ENCODE peak calls at places on chromosomes 6 and 20, in four cellular contexts. One of them, this sample, is unnamed.

GRCh38 chr6:49264909-49265308 is 198.1 kb downstream of the MMUT start:
- DNase-seq in MM.1S: no peak
- DNase-seq in GM13976: no peak
- DNase-seq in HCT116: no peak
- DNase-seq in this sample: no peak

GRCh38 chr6:56259682-56260081 is 12.3 kb upstream of the COL21A1 start:
- DNase-seq in MM.1S: no peak
- DNase-seq in GM13976: no peak
- DNase-seq in HCT116: no peak
- DNase-seq in this sample: no peak

GRCh38 chr20:61030130-61030529 is 221.9 kb upstream of the CDH4 start:
- DNase-seq in MM.1S: no peak
- DNase-seq in GM13976: no peak
- DNase-seq in HCT116: no peak
- DNase-seq in this sample: no peak

GRCh38 chr6:119479860-119480655 is 130.5 kb upstream of the MAN1A1 start:
- DNase-seq in MM.1S: no peak
- DNase-seq in GM13976: no peak
- DNase-seq in HCT116: no peak
- DNase-seq in this sample: no peak

GRCh38 chr20:46541229-46541935 is 9.1 kb downstream of the OCSTAMP start:
- DNase-seq in MM.1S: no peak
- DNase-seq in GM13976: no peak
- DNase-seq in HCT116: no peak
- DNase-seq in this sample: no peak

GRCh38 chr6:159691963-159692287 is 1.1 kb downstream of the SOD2 start:
- DNase-seq in MM.1S: no peak
- DNase-seq in GM13976: peak; percentile 20
- DNase-seq in HCT116: no peak
- DNase-seq in this sample: no peak

GRCh38 chr20:2065111-2065510 is 36.5 kb upstream of the STK35 start:
- DNase-seq in MM.1S: no peak
- DNase-seq in GM13976: no peak
- DNase-seq in HCT116: no peak
- DNase-seq in this sample: no peak

GRCh38 chr6:101290346-101290745 is 103.2 kb upstream of the GRIK2 start:
- DNase-seq in MM.1S: no peak
- DNase-seq in GM13976: no peak
- DNase-seq in HCT116: no peak
- DNase-seq in this sample: no peak

GRCh38 chr6:3957321-3957720 is 108.1 kb downstream of the FAM50B start:
- DNase-seq in MM.1S: no peak
- DNase-seq in GM13976: no peak
- DNase-seq in HCT116: no peak
- DNase-seq in this sample: no peak

GRCh38 chr20:47062226-47062880 is 167.7 kb downstream of the EYA2 start:
- DNase-seq in MM.1S: no peak
- DNase-seq in GM13976: no peak
- DNase-seq in HCT116: no peak
- DNase-seq in this sample: no peak

GRCh38 chr6:80527552-80528052 is 421.1 kb downstream of the BCKDHB start:
- DNase-seq in MM.1S: no peak
- DNase-seq in GM13976: no peak
- DNase-seq in HCT116: no peak
- DNase-seq in this sample: no peak

GRCh38 chr6:27043244-27043643 is 204.3 kb upstream of the PRSS16 start:
- DNase-seq in MM.1S: no peak
- DNase-seq in GM13976: no peak
- DNase-seq in HCT116: no peak
- DNase-seq in this sample: peak; percentile 36

GRCh38 chr6:12543953-12544352 is 172.6 kb upstream of the PHACTR1 start:
- DNase-seq in MM.1S: no peak
- DNase-seq in GM13976: peak; percentile 27
- DNase-seq in HCT116: no peak
- DNase-seq in this sample: no peak

GRCh38 chr6:135030532-135031178 is 24.0 kb downstream of the HBS1L start:
- DNase-seq in MM.1S: no peak
- DNase-seq in GM13976: no peak
- DNase-seq in HCT116: no peak
- DNase-seq in this sample: no peak

GRCh38 chr6:5996701-5997419 is 9.9 kb downstream of the NRN1 start:
- DNase-seq in MM.1S: no peak
- DNase-seq in GM13976: peak; percentile 52
- DNase-seq in HCT116: no peak
- DNase-seq in this sample: peak; percentile 36

GRCh38 chr20:40945754-40946451 is 82.7 kb upstream of the TOP1 start:
- DNase-seq in MM.1S: no peak
- DNase-seq in GM13976: peak; percentile 64
- DNase-seq in HCT116: peak; percentile 19
- DNase-seq in this sample: peak; percentile 36

DNA sequence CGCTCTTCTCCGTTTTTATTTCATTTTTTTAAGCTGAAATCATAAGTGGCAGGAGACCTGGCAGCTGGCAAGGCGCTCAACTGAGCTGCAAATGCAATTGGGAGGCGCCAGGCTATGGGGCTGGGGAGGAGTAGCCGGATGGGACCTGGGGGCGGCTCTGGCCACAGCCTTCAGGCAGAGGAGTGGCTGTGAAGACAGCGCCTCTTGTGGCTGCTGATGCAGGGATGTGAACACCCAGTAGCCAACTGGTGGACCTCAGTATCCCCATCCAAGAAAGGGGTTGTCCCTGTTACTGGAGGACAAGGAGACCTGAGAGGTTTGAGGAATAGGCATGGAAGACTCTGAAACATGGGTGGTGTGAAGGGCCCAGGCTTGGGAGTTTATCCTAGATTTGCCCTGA is 12.6 kb downstream of the KCNK17 start:
- DNase-seq in MM.1S: no peak
- DNase-seq in GM13976: no peak
- DNase-seq in HCT116: peak; percentile 41
- DNase-seq in this sample: no peak
- TF ChIP-seq CTCF in MM.1S: peak; percentile 38
- TF ChIP-seq CTCF in GM13976: no peak
- TF ChIP-seq CTCF in HCT116: peak; percentile 86
- TF ChIP-seq CTCF in this sample: peak; percentile 17

GRCh38 chr6:160737934-160738333 is 35.9 kb downstream of the PLG start:
- DNase-seq in MM.1S: no peak
- DNase-seq in GM13976: no peak
- DNase-seq in HCT116: no peak
- DNase-seq in this sample: no peak

GRCh38 chr6:160734627-160735026 is 32.6 kb downstream of the PLG start:
- DNase-seq in MM.1S: no peak
- DNase-seq in GM13976: no peak
- DNase-seq in HCT116: no peak
- DNase-seq in this sample: no peak

GRCh38 chr6:160739955-160740354 is 37.9 kb downstream of the PLG start:
- DNase-seq in MM.1S: no peak
- DNase-seq in GM13976: no peak
- DNase-seq in HCT116: no peak
- DNase-seq in this sample: no peak

GRCh38 chr6:160733045-160733646 is 31.1 kb downstream of the PLG start:
- DNase-seq in MM.1S: peak; percentile 23
- DNase-seq in GM13976: peak; percentile 35
- DNase-seq in HCT116: peak; percentile 28
- DNase-seq in this sample: peak; percentile 34

DNA sequence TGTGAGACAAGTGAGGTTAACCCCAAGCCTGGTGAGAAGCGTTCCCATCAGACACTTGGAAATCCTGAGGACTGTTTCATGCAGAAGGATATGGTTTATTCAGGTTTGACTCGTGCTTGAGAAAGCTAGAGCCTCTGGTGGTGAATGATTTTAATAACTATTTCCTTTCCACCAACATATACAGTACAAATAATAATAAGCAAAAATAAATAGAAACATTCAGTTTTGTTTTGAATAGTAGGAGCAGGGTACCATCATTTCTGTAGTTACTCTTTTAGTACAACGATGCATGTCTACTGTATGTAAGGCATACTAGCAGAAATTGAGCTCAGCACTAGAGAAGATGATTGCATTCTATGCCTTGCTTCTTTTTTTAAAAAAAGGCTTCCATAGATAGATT is 33.5 kb downstream of the PLG start:
- DNase-seq in MM.1S: no peak
- DNase-seq in GM13976: peak; percentile 14
- DNase-seq in HCT116: no peak
- DNase-seq in this sample: peak; percentile 13
- TF ChIP-seq CTCF in MM.1S: no peak
- TF ChIP-seq CTCF in GM13976: no peak
- TF ChIP-seq CTCF in HCT116: no peak
- TF ChIP-seq CTCF in this sample: no peak

GRCh38 chr6:151762817-151763216 is 44.7 kb upstream of the ESR1 start:
- DNase-seq in MM.1S: no peak
- DNase-seq in GM13976: no peak
- DNase-seq in HCT116: no peak
- DNase-seq in this sample: no peak

GRCh38 chr6:151765444-151765886 is 42.0 kb upstream of the ESR1 start:
- DNase-seq in MM.1S: peak; percentile 57
- DNase-seq in GM13976: peak; percentile 67
- DNase-seq in HCT116: peak; percentile 64
- DNase-seq in this sample: peak; percentile 66

GRCh38 chr6:151763938-151764680 is 43.4 kb upstream of the ESR1 start:
- DNase-seq in MM.1S: peak; percentile 27
- DNase-seq in GM13976: peak; percentile 54
- DNase-seq in HCT116: peak; percentile 53
- DNase-seq in this sample: peak; percentile 49

GRCh38 chr6:151760486-151760885 is 47.0 kb upstream of the ESR1 start:
- DNase-seq in MM.1S: no peak
- DNase-seq in GM13976: no peak
- DNase-seq in HCT116: no peak
- DNase-seq in this sample: no peak

DNA sequence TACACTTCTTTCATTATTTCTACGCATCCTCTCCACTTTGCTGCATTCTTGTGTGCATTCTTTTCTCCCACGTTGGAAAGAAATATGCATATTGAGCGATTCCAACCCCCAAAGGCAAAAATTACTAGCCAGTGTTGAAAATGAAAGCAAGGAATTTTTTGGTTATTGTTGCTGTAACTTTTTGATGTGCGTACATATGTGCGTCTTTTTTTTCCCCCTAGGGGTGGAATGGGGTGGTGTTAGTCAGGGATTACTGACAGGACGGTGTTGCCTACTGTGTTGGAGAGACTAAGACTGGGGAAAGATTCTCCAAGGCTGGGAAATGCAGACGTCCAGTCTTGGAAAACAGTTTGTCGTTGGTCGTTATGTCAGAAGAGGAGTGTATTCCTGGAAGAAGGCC is 44.2 kb upstream of the ESR1 start:
- DNase-seq in MM.1S: no peak
- DNase-seq in GM13976: no peak
- DNase-seq in HCT116: no peak
- DNase-seq in this sample: no peak
- TF ChIP-seq CTCF in MM.1S: peak; percentile 3
- TF ChIP-seq CTCF in GM13976: no peak
- TF ChIP-seq CTCF in HCT116: peak; percentile 50
- TF ChIP-seq CTCF in this sample: no peak

GRCh38 chr6:68343901-68344300 is 291.2 kb upstream of the ADGRB3 start:
- DNase-seq in MM.1S: peak; percentile 58
- DNase-seq in GM13976: no peak
- DNase-seq in HCT116: no peak
- DNase-seq in this sample: peak; percentile 5
- TF ChIP-seq CTCF in MM.1S: peak; percentile 61
- TF ChIP-seq CTCF in GM13976: peak; percentile 10
- TF ChIP-seq CTCF in HCT116: peak; percentile 24
- TF ChIP-seq CTCF in this sample: peak; percentile 44

DNA sequence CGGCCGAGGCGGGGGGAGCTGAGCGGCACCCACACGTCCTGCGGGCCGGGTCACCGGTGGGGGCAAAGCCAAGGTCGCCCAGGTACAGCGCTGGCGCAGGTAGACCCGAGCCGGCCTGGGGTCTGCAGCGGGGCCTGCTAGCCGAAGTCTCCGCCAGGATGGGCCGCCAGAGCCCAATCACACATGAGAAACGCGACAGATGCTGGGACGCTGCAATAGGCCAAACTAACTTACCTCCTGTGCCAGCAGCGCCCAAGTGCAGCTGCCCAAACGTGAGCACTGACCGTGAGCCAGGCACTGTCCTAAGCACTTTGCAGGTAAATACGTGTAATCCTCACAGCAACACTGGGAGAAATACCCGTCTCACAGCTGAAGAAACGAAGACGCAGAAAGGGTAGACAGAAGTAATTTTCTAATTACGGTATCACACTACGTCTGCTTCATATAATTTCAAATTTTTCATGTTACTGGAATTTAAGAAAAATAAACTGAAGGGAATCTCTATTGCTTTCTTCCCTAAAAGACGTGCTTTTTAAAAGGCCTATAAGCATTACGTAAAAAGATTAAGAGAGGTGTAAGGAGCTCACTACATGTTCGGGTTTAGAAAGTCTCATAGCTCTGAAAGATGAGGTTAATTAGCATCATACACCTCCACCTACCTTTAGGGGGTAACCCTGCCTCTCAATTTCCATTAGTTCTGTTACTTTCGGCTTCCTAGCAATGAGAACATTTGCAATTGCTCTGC is 614 bp upstream of the PLAGL1 start:
- DNase-seq in MM.1S: no peak
- DNase-seq in GM13976: no peak
- DNase-seq in HCT116: no peak
- DNase-seq in this sample: peak; percentile 12
- TF ChIP-seq CTCF in MM.1S: no peak
- TF ChIP-seq CTCF in GM13976: no peak
- TF ChIP-seq CTCF in HCT116: no peak
- TF ChIP-seq CTCF in this sample: no peak

GRCh38 chr6:684831-685636 is 7.9 kb downstream of the EXOC2 start:
- DNase-seq in MM.1S: peak; percentile 66
- DNase-seq in GM13976: peak; percentile 76
- DNase-seq in HCT116: no peak
- DNase-seq in this sample: peak; percentile 75

GRCh38 chr6:689223-689622 is 3.7 kb downstream of the EXOC2 start:
- DNase-seq in MM.1S: no peak
- DNase-seq in GM13976: no peak
- DNase-seq in HCT116: no peak
- DNase-seq in this sample: no peak

GRCh38 chr6:680666-681374 is 12.1 kb downstream of the EXOC2 start:
- DNase-seq in MM.1S: no peak
- DNase-seq in GM13976: no peak
- DNase-seq in HCT116: no peak
- DNase-seq in this sample: no peak

GRCh38 chr6:683742-684440 is 9.0 kb downstream of the EXOC2 start:
- DNase-seq in MM.1S: no peak
- DNase-seq in GM13976: no peak
- DNase-seq in HCT116: no peak
- DNase-seq in this sample: no peak

DNA sequence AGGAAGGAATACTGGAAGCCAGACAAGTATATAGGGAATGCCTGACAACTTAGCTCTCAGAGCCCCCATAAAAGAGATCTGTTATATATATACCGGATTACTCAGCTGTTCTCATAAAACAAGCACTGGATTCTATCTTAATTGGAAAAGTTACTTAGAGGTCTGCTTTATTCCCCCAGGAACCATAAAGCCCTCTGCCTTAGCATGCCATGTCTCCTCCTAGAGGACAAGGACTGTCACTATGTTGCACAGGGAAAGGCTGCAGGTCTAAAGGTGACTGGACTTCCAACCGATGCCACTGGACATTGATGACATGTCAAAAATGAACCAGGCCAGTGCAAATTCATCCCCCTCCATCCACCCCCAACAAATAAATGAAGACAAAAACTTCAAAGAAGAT is 6.4 kb downstream of the EXOC2 start:
- DNase-seq in MM.1S: no peak
- DNase-seq in GM13976: no peak
- DNase-seq in HCT116: no peak
- DNase-seq in this sample: no peak
- TF ChIP-seq CTCF in MM.1S: peak; percentile 13
- TF ChIP-seq CTCF in GM13976: peak; percentile 10
- TF ChIP-seq CTCF in HCT116: peak; percentile 29
- TF ChIP-seq CTCF in this sample: peak; percentile 42

GRCh38 chr20:50723672-50724071 is 7.7 kb upstream of the PARD6B start:
- DNase-seq in MM.1S: no peak
- DNase-seq in GM13976: no peak
- DNase-seq in HCT116: no peak
- DNase-seq in this sample: no peak
- TF ChIP-seq CTCF in MM.1S: no peak
- TF ChIP-seq CTCF in GM13976: no peak
- TF ChIP-seq CTCF in HCT116: no peak
- TF ChIP-seq CTCF in this sample: no peak

This sample was measured in GM13977.